ENCODE peak calls at places on chromosomes 12 and 14, in nine cellular contexts. Z, T, K, J, H, S, W, B and X are unnamed samples.

GRCh38 chr14:85596562-85596961 is 66.6 kb downstream of the FLRT2 start:
- DNase-seq in Z (no peak), T (no peak), K (no peak), J (peak; percentile 48), H (no peak), S (no peak), W (no peak), B (no peak), X (no peak)

GRCh38 chr14:50410921-50411320 is 14.2 kb upstream of the CDKL1 start:
- DNase-seq in Z (no peak), T (peak; percentile 60), K (no peak), J (no peak), H (no peak), S (no peak), W (peak; percentile 85), B (no peak), X (no peak)

GRCh38 chr12:31518680-31519227 is 72.2 kb downstream of the DENND5B start:
- DNase-seq in Z (peak; percentile 97), T (peak; percentile 99), K (peak; percentile 1), J (peak; percentile 65), H (no peak), S (peak; percentile 85), W (peak; percentile 100), B (no peak), X (peak; percentile 19)

GRCh38 chr14:60647837-60648168 is 1.5 kb downstream of the SIX1 start:
- DNase-seq in Z (no peak), T (no peak), K (no peak), J (no peak), H (no peak), S (no peak), W (no peak), B (no peak), X (no peak)

GRCh38 chr12:4909397-4909733 is 340 bp upstream of the KCNA1 start:
- DNase-seq in Z (no peak), T (no peak), K (no peak), J (no peak), H (no peak), S (no peak), W (no peak), B (no peak), X (no peak)

GRCh38 chr12:85805654-85806053 is 30.6 kb downstream of the RASSF9 start:
- DNase-seq in Z (no peak), T (peak; percentile 70), K (no peak), J (no peak), H (no peak), S (no peak), W (peak; percentile 23), B (no peak), X (peak; percentile 2)

GRCh38 chr12:26156996-26157395 is 32.2 kb upstream of the BHLHE41 start:
- DNase-seq in Z (no peak), T (no peak), K (no peak), J (no peak), H (no peak), S (no peak), W (no peak), B (no peak), X (peak; percentile 26)

GRCh38 chr14:100767003-100767787 is 40.5 kb downstream of the DLK1 start:
- DNase-seq in Z (no peak), T (no peak), K (no peak), J (no peak), H (no peak), S (no peak), W (no peak), B (no peak), X (no peak)

GRCh38 chr12:50659690-50660424 is 104.0 kb upstream of the ATF1 start:
- DNase-seq in Z (no peak), T (no peak), K (no peak), J (no peak), H (no peak), S (no peak), W (no peak), B (no peak), X (no peak)

GRCh38 chr14:38145142-38145541 is 62.6 kb upstream of the SSTR1 start:
- DNase-seq in Z (no peak), T (no peak), K (no peak), J (peak; percentile 22), H (no peak), S (no peak), W (no peak), B (no peak), X (no peak)

GRCh38 chr12:13362260-13362841 is 165.8 kb downstream of the EMP1 start:
- DNase-seq in Z (peak; percentile 13), T (peak; percentile 66), K (peak; percentile 33), J (peak; percentile 72), H (peak; percentile 37), S (peak; percentile 77), W (peak; percentile 67), B (no peak), X (peak; percentile 89)